ENCODE peak calls at places on chromosome 10, in ten cellular contexts. One of them, this sample, is unnamed.
A peak's percentile ranks its signal among the peaks of the same experiment; 100 is the strongest.

GRCh38 chr10:82340166-82340565 is 465.2 kb downstream of the NRG3 start:
- DNase-seq in Peyer's patch: no peak
- DNase-seq in CD14-positive monocyte: no peak
- DNase-seq in epithelial cell of esophagus: no peak
- DNase-seq in adrenal gland: no peak
- DNase-seq in bronchial epithelial cell: no peak
- DNase-seq in nephron progenitor cell: no peak
- DNase-seq in MM.1S: no peak
- DNase-seq in A549: no peak
- DNase-seq in lower lobe of right lung: no peak
- DNase-seq in this sample: no peak

GRCh38 chr10:10138685-10139084 is 879.0 kb upstream of the CELF2 start:
- DNase-seq in CD14-positive monocyte: no peak
- DNase-seq in Peyer's patch: no peak
- DNase-seq in A549: no peak
- DNase-seq in adrenal gland: no peak
- DNase-seq in bronchial epithelial cell: no peak
- DNase-seq in MM.1S: peak; percentile 32
- DNase-seq in nephron progenitor cell: no peak
- DNase-seq in lower lobe of right lung: no peak
- DNase-seq in epithelial cell of esophagus: no peak
- DNase-seq in this sample: no peak

GRCh38 chr10:127090135-127090534 is 106.3 kb downstream of the INSYN2A start:
- DNase-seq in MM.1S: no peak
- DNase-seq in lower lobe of right lung: no peak
- DNase-seq in adrenal gland: no peak
- DNase-seq in A549: no peak
- DNase-seq in Peyer's patch: peak; percentile 76
- DNase-seq in nephron progenitor cell: no peak
- DNase-seq in bronchial epithelial cell: no peak
- DNase-seq in epithelial cell of esophagus: peak; percentile 2
- DNase-seq in CD14-positive monocyte: no peak
- DNase-seq in this sample: no peak

GRCh38 chr10:133373104-133373624 is at the start of gene ECHS1:
- DNase-seq in CD14-positive monocyte: peak; percentile 92
- DNase-seq in epithelial cell of esophagus: peak; percentile 93
- DNase-seq in A549: peak; percentile 96
- DNase-seq in MM.1S: peak; percentile 86
- DNase-seq in bronchial epithelial cell: peak; percentile 68
- DNase-seq in nephron progenitor cell: peak; percentile 99
- DNase-seq in lower lobe of right lung: peak; percentile 98
- DNase-seq in adrenal gland: peak; percentile 94
- DNase-seq in Peyer's patch: peak; percentile 97
- DNase-seq in this sample: no peak

GRCh38 chr10:49831352-49832040 is 69.4 kb upstream of the OGDHL start:
- DNase-seq in MM.1S: no peak
- DNase-seq in CD14-positive monocyte: no peak
- DNase-seq in A549: no peak
- DNase-seq in lower lobe of right lung: no peak
- DNase-seq in nephron progenitor cell: peak; percentile 36
- DNase-seq in epithelial cell of esophagus: peak; percentile 13
- DNase-seq in Peyer's patch: no peak
- DNase-seq in adrenal gland: peak; percentile 16
- DNase-seq in bronchial epithelial cell: peak; percentile 23
- DNase-seq in this sample: no peak

GRCh38 chr10:118585794-118586193 is 9.7 kb downstream of the PRLHR start:
- DNase-seq in Peyer's patch: no peak
- DNase-seq in MM.1S: no peak
- DNase-seq in A549: no peak
- DNase-seq in CD14-positive monocyte: no peak
- DNase-seq in adrenal gland: no peak
- DNase-seq in nephron progenitor cell: no peak
- DNase-seq in epithelial cell of esophagus: peak; percentile 39
- DNase-seq in lower lobe of right lung: no peak
- DNase-seq in bronchial epithelial cell: peak; percentile 30
- DNase-seq in this sample: no peak

GRCh38 chr10:121608669-121609190 is 10.5 kb upstream of the FGFR2 start:
- DNase-seq in A549: peak; percentile 60
- DNase-seq in adrenal gland: peak; percentile 37
- DNase-seq in nephron progenitor cell: peak; percentile 72
- DNase-seq in epithelial cell of esophagus: peak; percentile 53
- DNase-seq in CD14-positive monocyte: no peak
- DNase-seq in lower lobe of right lung: peak; percentile 66
- DNase-seq in bronchial epithelial cell: no peak
- DNase-seq in Peyer's patch: peak; percentile 83
- DNase-seq in MM.1S: peak; percentile 60
- DNase-seq in this sample: peak; percentile 36

GRCh38 chr10:122149607-122150505 is 121.2 kb upstream of the BTBD16 start:
- DNase-seq in nephron progenitor cell: no peak
- DNase-seq in CD14-positive monocyte: no peak
- DNase-seq in bronchial epithelial cell: no peak
- DNase-seq in epithelial cell of esophagus: no peak
- DNase-seq in Peyer's patch: no peak
- DNase-seq in adrenal gland: no peak
- DNase-seq in A549: no peak
- DNase-seq in MM.1S: no peak
- DNase-seq in lower lobe of right lung: no peak
- DNase-seq in this sample: no peak

GRCh38 chr10:75043256-75044121 is 68.0 kb upstream of the SAMD8 start:
- DNase-seq in lower lobe of right lung: no peak
- DNase-seq in bronchial epithelial cell: no peak
- DNase-seq in nephron progenitor cell: no peak
- DNase-seq in A549: no peak
- DNase-seq in CD14-positive monocyte: no peak
- DNase-seq in epithelial cell of esophagus: no peak
- DNase-seq in MM.1S: no peak
- DNase-seq in Peyer's patch: no peak
- DNase-seq in adrenal gland: no peak
- DNase-seq in this sample: no peak

GRCh38 chr10:131846224-131847101 is 54.3 kb upstream of the PPP2R2D start:
- DNase-seq in nephron progenitor cell: no peak
- DNase-seq in Peyer's patch: peak; percentile 31
- DNase-seq in adrenal gland: no peak
- DNase-seq in lower lobe of right lung: no peak
- DNase-seq in A549: no peak
- DNase-seq in epithelial cell of esophagus: no peak
- DNase-seq in bronchial epithelial cell: no peak
- DNase-seq in MM.1S: no peak
- DNase-seq in CD14-positive monocyte: no peak
- DNase-seq in this sample: no peak

GRCh38 chr10:33900591-33900990 is 566.1 kb upstream of the NRP1 start:
- DNase-seq in adrenal gland: no peak
- DNase-seq in lower lobe of right lung: no peak
- DNase-seq in nephron progenitor cell: no peak
- DNase-seq in MM.1S: no peak
- DNase-seq in A549: no peak
- DNase-seq in bronchial epithelial cell: no peak
- DNase-seq in CD14-positive monocyte: no peak
- DNase-seq in Peyer's patch: no peak
- DNase-seq in epithelial cell of esophagus: no peak
- DNase-seq in this sample: no peak
- TF ChIP-seq CTCF in adrenal gland: no peak
- TF ChIP-seq CTCF in lower lobe of right lung: no peak
- TF ChIP-seq CTCF in nephron progenitor cell: no peak
- TF ChIP-seq CTCF in MM.1S: no peak
- TF ChIP-seq CTCF in A549: no peak
- TF ChIP-seq CTCF in bronchial epithelial cell: no peak
- TF ChIP-seq CTCF in CD14-positive monocyte: no peak
- TF ChIP-seq CTCF in Peyer's patch: no peak
- TF ChIP-seq CTCF in epithelial cell of esophagus: no peak
- TF ChIP-seq CTCF in this sample: no peak

DNA sequence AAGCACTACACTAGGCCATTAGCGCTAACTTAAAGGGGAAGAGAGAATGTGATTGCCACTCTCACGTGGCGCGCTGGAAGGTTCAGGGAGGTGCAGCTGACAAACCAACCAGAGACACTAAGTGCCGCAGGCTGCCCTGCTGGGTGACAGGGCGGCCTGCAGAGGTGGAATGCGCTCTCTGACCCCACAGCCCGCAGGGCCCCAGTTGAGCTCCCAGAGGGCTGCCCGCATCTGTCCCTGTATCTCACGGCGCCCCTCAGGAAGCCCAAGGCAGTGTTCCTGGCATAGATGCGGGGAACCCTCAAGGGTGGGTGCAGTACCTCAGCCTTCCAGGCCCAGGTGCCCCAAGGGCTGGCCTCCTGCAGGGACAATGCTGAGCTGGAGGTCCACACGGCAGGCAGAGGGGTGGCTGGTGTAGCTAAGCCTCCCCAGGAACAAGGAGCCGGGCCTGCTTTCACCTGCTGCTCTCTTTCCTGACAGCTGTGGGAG is 66.6 kb downstream of the CALML3 start:
- DNase-seq in Peyer's patch: no peak
- DNase-seq in nephron progenitor cell: no peak
- DNase-seq in CD14-positive monocyte: no peak
- DNase-seq in adrenal gland: no peak
- DNase-seq in MM.1S: no peak
- DNase-seq in lower lobe of right lung: peak; percentile 24
- DNase-seq in A549: no peak
- DNase-seq in bronchial epithelial cell: no peak
- DNase-seq in epithelial cell of esophagus: no peak
- DNase-seq in this sample: no peak
- TF ChIP-seq CTCF in Peyer's patch: no peak
- TF ChIP-seq CTCF in nephron progenitor cell: no peak
- TF ChIP-seq CTCF in CD14-positive monocyte: no peak
- TF ChIP-seq CTCF in adrenal gland: no peak
- TF ChIP-seq CTCF in MM.1S: no peak
- TF ChIP-seq CTCF in lower lobe of right lung: no peak
- TF ChIP-seq CTCF in A549: no peak
- TF ChIP-seq CTCF in bronchial epithelial cell: no peak
- TF ChIP-seq CTCF in epithelial cell of esophagus: no peak
- TF ChIP-seq CTCF in this sample: no peak

GRCh38 chr10:95466450-95466849 is 94.7 kb downstream of the SORBS1 start:
- DNase-seq in adrenal gland: no peak
- DNase-seq in CD14-positive monocyte: no peak
- DNase-seq in epithelial cell of esophagus: no peak
- DNase-seq in MM.1S: no peak
- DNase-seq in Peyer's patch: no peak
- DNase-seq in lower lobe of right lung: no peak
- DNase-seq in A549: no peak
- DNase-seq in bronchial epithelial cell: no peak
- DNase-seq in nephron progenitor cell: no peak
- DNase-seq in this sample: no peak

GRCh38 chr10:95469676-95470075 is 91.5 kb downstream of the SORBS1 start:
- DNase-seq in epithelial cell of esophagus: no peak
- DNase-seq in MM.1S: no peak
- DNase-seq in nephron progenitor cell: no peak
- DNase-seq in CD14-positive monocyte: no peak
- DNase-seq in A549: no peak
- DNase-seq in lower lobe of right lung: no peak
- DNase-seq in bronchial epithelial cell: no peak
- DNase-seq in Peyer's patch: no peak
- DNase-seq in adrenal gland: no peak
- DNase-seq in this sample: no peak

GRCh38 chr10:95469251-95469650 is 91.9 kb downstream of the SORBS1 start:
- DNase-seq in CD14-positive monocyte: no peak
- DNase-seq in MM.1S: no peak
- DNase-seq in A549: no peak
- DNase-seq in bronchial epithelial cell: no peak
- DNase-seq in nephron progenitor cell: no peak
- DNase-seq in adrenal gland: no peak
- DNase-seq in lower lobe of right lung: no peak
- DNase-seq in Peyer's patch: no peak
- DNase-seq in epithelial cell of esophagus: no peak
- DNase-seq in this sample: no peak

GRCh38 chr10:95464280-95464679 is 96.9 kb downstream of the SORBS1 start:
- DNase-seq in lower lobe of right lung: no peak
- DNase-seq in Peyer's patch: no peak
- DNase-seq in epithelial cell of esophagus: no peak
- DNase-seq in bronchial epithelial cell: no peak
- DNase-seq in MM.1S: no peak
- DNase-seq in CD14-positive monocyte: no peak
- DNase-seq in nephron progenitor cell: no peak
- DNase-seq in adrenal gland: no peak
- DNase-seq in A549: no peak
- DNase-seq in this sample: no peak

GRCh38 chr10:95467162-95467599 is 94.0 kb downstream of the SORBS1 start:
- DNase-seq in MM.1S: no peak
- DNase-seq in A549: no peak
- DNase-seq in CD14-positive monocyte: no peak
- DNase-seq in adrenal gland: peak; percentile 41
- DNase-seq in epithelial cell of esophagus: peak; percentile 53
- DNase-seq in lower lobe of right lung: peak; percentile 54
- DNase-seq in Peyer's patch: no peak
- DNase-seq in nephron progenitor cell: peak; percentile 56
- DNase-seq in bronchial epithelial cell: no peak
- DNase-seq in this sample: peak; percentile 53
- TF ChIP-seq CTCF in MM.1S: no peak
- TF ChIP-seq CTCF in A549: no peak
- TF ChIP-seq CTCF in CD14-positive monocyte: no peak
- TF ChIP-seq CTCF in adrenal gland: no peak
- TF ChIP-seq CTCF in epithelial cell of esophagus: no peak
- TF ChIP-seq CTCF in lower lobe of right lung: no peak
- TF ChIP-seq CTCF in Peyer's patch: no peak
- TF ChIP-seq CTCF in nephron progenitor cell: no peak
- TF ChIP-seq CTCF in bronchial epithelial cell: no peak
- TF ChIP-seq CTCF in this sample: peak; percentile 17

DNA sequence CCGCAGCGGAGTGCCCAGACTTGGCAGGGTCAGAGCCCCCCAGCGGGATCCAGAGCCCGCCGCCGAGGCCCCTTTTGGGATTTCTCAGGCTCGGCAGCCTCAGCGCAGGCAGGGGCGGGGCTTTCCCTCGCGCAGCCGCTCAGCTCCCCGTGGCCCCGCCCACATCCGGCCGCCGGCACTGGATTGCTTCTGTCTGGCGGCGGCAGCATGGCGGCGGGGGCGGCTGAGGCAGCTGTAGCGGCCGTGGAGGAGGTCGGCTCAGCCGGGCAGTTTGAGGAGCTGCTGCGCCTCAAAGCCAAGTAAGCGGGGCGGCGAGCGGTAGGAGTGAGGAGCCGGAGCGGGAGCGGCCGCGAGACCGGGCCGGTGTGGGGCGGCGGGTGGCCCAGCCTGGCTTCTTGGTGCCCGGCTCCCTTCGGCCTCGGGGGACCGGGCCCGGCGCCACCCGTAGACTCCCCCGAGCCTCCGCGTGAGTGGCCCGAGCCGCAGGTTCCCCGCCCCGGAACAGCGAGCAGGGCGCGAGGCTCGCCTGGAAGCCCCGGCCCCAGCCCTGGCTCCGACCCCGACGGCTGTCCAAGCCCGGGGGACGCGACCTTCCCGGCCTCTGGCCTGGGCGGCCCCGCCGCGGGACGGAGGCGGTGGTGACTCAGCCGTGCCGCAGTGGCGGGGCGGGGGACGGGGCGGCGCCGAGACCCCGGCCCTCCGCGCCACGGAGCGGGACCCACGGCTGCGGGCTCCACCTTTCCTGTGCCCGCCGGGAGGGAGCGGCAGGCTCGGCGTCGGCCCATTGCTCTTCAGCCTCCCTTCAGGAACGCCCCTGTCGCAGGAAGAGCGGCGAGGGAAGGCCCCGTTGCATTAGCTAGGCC is at the start of gene GLRX3:
- DNase-seq in Peyer's patch: peak; percentile 93
- DNase-seq in MM.1S: peak; percentile 89
- DNase-seq in lower lobe of right lung: peak; percentile 95
- DNase-seq in epithelial cell of esophagus: peak; percentile 90
- DNase-seq in A549: peak; percentile 83
- DNase-seq in nephron progenitor cell: peak; percentile 98
- DNase-seq in bronchial epithelial cell: peak; percentile 48
- DNase-seq in adrenal gland: peak; percentile 83
- DNase-seq in CD14-positive monocyte: peak; percentile 84
- DNase-seq in this sample: peak; percentile 40
- TF ChIP-seq CTCF in Peyer's patch: no peak
- TF ChIP-seq CTCF in MM.1S: no peak
- TF ChIP-seq CTCF in lower lobe of right lung: no peak
- TF ChIP-seq CTCF in epithelial cell of esophagus: no peak
- TF ChIP-seq CTCF in A549: no peak
- TF ChIP-seq CTCF in nephron progenitor cell: no peak
- TF ChIP-seq CTCF in bronchial epithelial cell: no peak
- TF ChIP-seq CTCF in adrenal gland: no peak
- TF ChIP-seq CTCF in CD14-positive monocyte: no peak
- TF ChIP-seq CTCF in this sample: no peak

GRCh38 chr10:102016416-102016815 is 39.6 kb downstream of the ARMH3 start:
- DNase-seq in bronchial epithelial cell: no peak
- DNase-seq in lower lobe of right lung: no peak
- DNase-seq in CD14-positive monocyte: no peak
- DNase-seq in MM.1S: no peak
- DNase-seq in A549: no peak
- DNase-seq in nephron progenitor cell: no peak
- DNase-seq in epithelial cell of esophagus: no peak
- DNase-seq in Peyer's patch: no peak
- DNase-seq in adrenal gland: no peak
- DNase-seq in this sample: no peak
- TF ChIP-seq CTCF in bronchial epithelial cell: no peak
- TF ChIP-seq CTCF in lower lobe of right lung: no peak
- TF ChIP-seq CTCF in CD14-positive monocyte: no peak
- TF ChIP-seq CTCF in MM.1S: no peak
- TF ChIP-seq CTCF in A549: no peak
- TF ChIP-seq CTCF in nephron progenitor cell: no peak
- TF ChIP-seq CTCF in epithelial cell of esophagus: no peak
- TF ChIP-seq CTCF in Peyer's patch: no peak
- TF ChIP-seq CTCF in adrenal gland: no peak
- TF ChIP-seq CTCF in this sample: no peak